ENCODE peak calls at places on chromosomes 5 and 9, in eight cellular contexts. One of them, this sample, is unnamed.

GRCh38 chr5:84383816-84384603 is 670 bp downstream of the EDIL3 start:
- DNase-seq in cardiac fibroblast: peak
- DNase-seq in AG10803: peak
- DNase-seq in B cell: no peak
- DNase-seq in nephron progenitor cell: peak
- DNase-seq in GM13977: no peak
- DNase-seq in Panc1: no peak
- DNase-seq in fibroblast of the aortic adventitia: peak
- DNase-seq in this sample: peak

GRCh38 chr5:34817558-34818351 is 21.2 kb upstream of the TTC23L start:
- DNase-seq in AG10803: peak
- DNase-seq in GM13977: no peak
- DNase-seq in nephron progenitor cell: no peak
- DNase-seq in Panc1: no peak
- DNase-seq in cardiac fibroblast: no peak
- DNase-seq in B cell: no peak
- DNase-seq in fibroblast of the aortic adventitia: peak
- DNase-seq in this sample: no peak

GRCh38 chr9:86064220-86064619 is 35.1 kb downstream of the GOLM1 start:
- DNase-seq in B cell: no peak
- DNase-seq in cardiac fibroblast: no peak
- DNase-seq in nephron progenitor cell: no peak
- DNase-seq in GM13977: no peak
- DNase-seq in fibroblast of the aortic adventitia: no peak
- DNase-seq in AG10803: no peak
- DNase-seq in Panc1: no peak
- DNase-seq in this sample: no peak

GRCh38 chr5:180109920-180110319 is 38.4 kb upstream of the RNF130 start:
- DNase-seq in B cell: no peak
- DNase-seq in GM13977: no peak
- DNase-seq in cardiac fibroblast: no peak
- DNase-seq in fibroblast of the aortic adventitia: no peak
- DNase-seq in nephron progenitor cell: no peak
- DNase-seq in AG10803: no peak
- DNase-seq in Panc1: no peak
- DNase-seq in this sample: no peak

GRCh38 chr5:86565197-86565789 is 52.4 kb upstream of the COX7C start:
- DNase-seq in cardiac fibroblast: no peak
- DNase-seq in fibroblast of the aortic adventitia: no peak
- DNase-seq in B cell: no peak
- DNase-seq in GM13977: no peak
- DNase-seq in AG10803: no peak
- DNase-seq in nephron progenitor cell: no peak
- DNase-seq in Panc1: no peak
- DNase-seq in this sample: peak

GRCh38 chr9:135294826-135295225 is 184.8 kb upstream of the PPP1R26 start:
- DNase-seq in GM13977: no peak
- DNase-seq in cardiac fibroblast: no peak
- DNase-seq in AG10803: no peak
- DNase-seq in Panc1: no peak
- DNase-seq in nephron progenitor cell: no peak
- DNase-seq in fibroblast of the aortic adventitia: no peak
- DNase-seq in B cell: no peak
- DNase-seq in this sample: no peak

GRCh38 chr9:16133556-16134227 is 580.8 kb downstream of the CCDC171 start:
- DNase-seq in AG10803: peak
- DNase-seq in GM13977: peak
- DNase-seq in cardiac fibroblast: peak
- DNase-seq in Panc1: no peak
- DNase-seq in nephron progenitor cell: peak
- DNase-seq in B cell: no peak
- DNase-seq in fibroblast of the aortic adventitia: peak
- DNase-seq in this sample: peak

GRCh38 chr9:93673271-93673843 is 97.0 kb downstream of the PHF2 start:
- DNase-seq in Panc1: no peak
- DNase-seq in AG10803: peak
- DNase-seq in B cell: no peak
- DNase-seq in fibroblast of the aortic adventitia: peak
- DNase-seq in cardiac fibroblast: no peak
- DNase-seq in GM13977: no peak
- DNase-seq in nephron progenitor cell: no peak
- DNase-seq in this sample: no peak

GRCh38 chr9:81374881-81375280 is 314.5 kb downstream of the TLE1 start:
- DNase-seq in AG10803: no peak
- DNase-seq in Panc1: no peak
- DNase-seq in B cell: no peak
- DNase-seq in nephron progenitor cell: no peak
- DNase-seq in GM13977: no peak
- DNase-seq in cardiac fibroblast: peak
- DNase-seq in fibroblast of the aortic adventitia: no peak
- DNase-seq in this sample: no peak

GRCh38 chr9:23522952-23523351 is 303.1 kb downstream of the ELAVL2 start:
- DNase-seq in nephron progenitor cell: no peak
- DNase-seq in GM13977: no peak
- DNase-seq in fibroblast of the aortic adventitia: no peak
- DNase-seq in cardiac fibroblast: no peak
- DNase-seq in B cell: no peak
- DNase-seq in AG10803: no peak
- DNase-seq in Panc1: no peak
- DNase-seq in this sample: no peak

GRCh38 chr5:157857821-157858526 is 971 bp downstream of the CLINT1 start:
- DNase-seq in nephron progenitor cell: no peak
- DNase-seq in AG10803: peak
- DNase-seq in Panc1: no peak
- DNase-seq in fibroblast of the aortic adventitia: peak
- DNase-seq in GM13977: no peak
- DNase-seq in cardiac fibroblast: peak
- DNase-seq in B cell: peak
- DNase-seq in this sample: peak

GRCh38 chr5:141508808-141509611 is 20.1 kb downstream of the PCDHGC5 start:
- DNase-seq in Panc1: no peak
- DNase-seq in GM13977: peak
- DNase-seq in cardiac fibroblast: peak
- DNase-seq in AG10803: peak
- DNase-seq in B cell: peak
- DNase-seq in fibroblast of the aortic adventitia: peak
- DNase-seq in nephron progenitor cell: peak
- DNase-seq in this sample: peak

GRCh38 chr9:90005388-90005787 is 400.6 kb downstream of the GADD45G start:
- DNase-seq in fibroblast of the aortic adventitia: no peak
- DNase-seq in GM13977: no peak
- DNase-seq in cardiac fibroblast: no peak
- DNase-seq in B cell: no peak
- DNase-seq in AG10803: no peak
- DNase-seq in Panc1: no peak
- DNase-seq in nephron progenitor cell: no peak
- DNase-seq in this sample: no peak

GRCh38 chr5:41465493-41466171 is 44.8 kb downstream of the PLCXD3 start:
- DNase-seq in cardiac fibroblast: peak
- DNase-seq in nephron progenitor cell: no peak
- DNase-seq in B cell: no peak
- DNase-seq in Panc1: no peak
- DNase-seq in GM13977: no peak
- DNase-seq in AG10803: no peak
- DNase-seq in fibroblast of the aortic adventitia: peak
- DNase-seq in this sample: no peak

GRCh38 chr5:90528704-90529233 is 615 bp downstream of the LYSMD3 start:
- DNase-seq in GM13977: peak
- DNase-seq in nephron progenitor cell: no peak
- DNase-seq in B cell: no peak
- DNase-seq in Panc1: no peak
- DNase-seq in cardiac fibroblast: peak
- DNase-seq in AG10803: peak
- DNase-seq in fibroblast of the aortic adventitia: peak
- DNase-seq in this sample: peak

GRCh38 chr9:90552317-90552716 is 90.3 kb downstream of the DIRAS2 start:
- DNase-seq in GM13977: peak
- DNase-seq in cardiac fibroblast: no peak
- DNase-seq in AG10803: no peak
- DNase-seq in fibroblast of the aortic adventitia: no peak
- DNase-seq in nephron progenitor cell: no peak
- DNase-seq in Panc1: no peak
- DNase-seq in B cell: no peak
- DNase-seq in this sample: no peak

GRCh38 chr5:173614591-173614990 is 1.9 kb downstream of the BOD1 start:
- DNase-seq in Panc1: no peak
- DNase-seq in cardiac fibroblast: no peak
- DNase-seq in AG10803: no peak
- DNase-seq in fibroblast of the aortic adventitia: no peak
- DNase-seq in GM13977: no peak
- DNase-seq in B cell: no peak
- DNase-seq in nephron progenitor cell: no peak
- DNase-seq in this sample: no peak

GRCh38 chr5:113017891-113018635 is 41.5 kb downstream of the DCP2 start:
- DNase-seq in cardiac fibroblast: peak
- DNase-seq in GM13977: no peak
- DNase-seq in fibroblast of the aortic adventitia: no peak
- DNase-seq in Panc1: no peak
- DNase-seq in AG10803: no peak
- DNase-seq in nephron progenitor cell: no peak
- DNase-seq in B cell: no peak
- DNase-seq in this sample: no peak

GRCh38 chr5:133222979-133223378 is 171.2 kb downstream of the HSPA4 start:
- DNase-seq in cardiac fibroblast: no peak
- DNase-seq in Panc1: no peak
- DNase-seq in fibroblast of the aortic adventitia: no peak
- DNase-seq in B cell: no peak
- DNase-seq in nephron progenitor cell: peak
- DNase-seq in GM13977: no peak
- DNase-seq in AG10803: no peak
- DNase-seq in this sample: no peak

GRCh38 chr5:96930058-96930457 is 5.8 kb upstream of the LNPEP start:
- DNase-seq in GM13977: no peak
- DNase-seq in nephron progenitor cell: no peak
- DNase-seq in B cell: no peak
- DNase-seq in AG10803: no peak
- DNase-seq in cardiac fibroblast: no peak
- DNase-seq in Panc1: no peak
- DNase-seq in fibroblast of the aortic adventitia: no peak
- DNase-seq in this sample: no peak

DNA sequence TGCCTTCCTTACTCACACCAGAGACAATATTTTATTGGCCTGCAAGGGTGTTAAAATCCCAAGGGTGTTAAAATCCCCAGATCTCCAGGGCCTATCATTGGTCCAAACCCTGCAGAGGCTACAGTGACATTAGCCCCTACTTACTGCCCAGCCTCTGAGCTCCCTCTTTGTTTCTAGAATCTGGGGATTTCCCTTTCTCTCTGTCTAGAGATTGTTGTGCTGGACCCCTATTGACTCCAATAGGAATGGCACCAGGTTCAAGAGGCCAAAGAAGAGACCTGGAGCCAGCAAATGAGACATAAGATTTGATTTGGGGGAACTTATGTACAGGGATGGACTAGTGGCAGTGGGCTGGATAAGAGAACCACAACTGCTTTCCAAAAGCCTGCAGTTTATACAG is 53.3 kb upstream of the ZBED3 start:
- DNase-seq in AG10803: no peak
- DNase-seq in cardiac fibroblast: no peak
- DNase-seq in GM13977: no peak
- DNase-seq in fibroblast of the aortic adventitia: no peak
- DNase-seq in Panc1: no peak
- DNase-seq in nephron progenitor cell: no peak
- DNase-seq in B cell: no peak
- DNase-seq in this sample: no peak
- TF ChIP-seq CTCF in AG10803: no peak
- TF ChIP-seq CTCF in cardiac fibroblast: no peak
- TF ChIP-seq CTCF in GM13977: no peak
- TF ChIP-seq CTCF in fibroblast of the aortic adventitia: no peak
- TF ChIP-seq CTCF in Panc1: no peak
- TF ChIP-seq CTCF in nephron progenitor cell: no peak
- TF ChIP-seq CTCF in B cell: no peak
- TF ChIP-seq CTCF in this sample: no peak

GRCh38 chr5:11372191-11372590 is 532.1 kb downstream of the CTNND2 start:
- DNase-seq in B cell: no peak
- DNase-seq in AG10803: no peak
- DNase-seq in fibroblast of the aortic adventitia: no peak
- DNase-seq in GM13977: no peak
- DNase-seq in Panc1: no peak
- DNase-seq in nephron progenitor cell: no peak
- DNase-seq in cardiac fibroblast: no peak
- DNase-seq in this sample: no peak
- TF ChIP-seq CTCF in B cell: no peak
- TF ChIP-seq CTCF in AG10803: no peak
- TF ChIP-seq CTCF in fibroblast of the aortic adventitia: no peak
- TF ChIP-seq CTCF in GM13977: no peak
- TF ChIP-seq CTCF in Panc1: no peak
- TF ChIP-seq CTCF in nephron progenitor cell: no peak
- TF ChIP-seq CTCF in cardiac fibroblast: no peak
- TF ChIP-seq CTCF in this sample: no peak

DNA sequence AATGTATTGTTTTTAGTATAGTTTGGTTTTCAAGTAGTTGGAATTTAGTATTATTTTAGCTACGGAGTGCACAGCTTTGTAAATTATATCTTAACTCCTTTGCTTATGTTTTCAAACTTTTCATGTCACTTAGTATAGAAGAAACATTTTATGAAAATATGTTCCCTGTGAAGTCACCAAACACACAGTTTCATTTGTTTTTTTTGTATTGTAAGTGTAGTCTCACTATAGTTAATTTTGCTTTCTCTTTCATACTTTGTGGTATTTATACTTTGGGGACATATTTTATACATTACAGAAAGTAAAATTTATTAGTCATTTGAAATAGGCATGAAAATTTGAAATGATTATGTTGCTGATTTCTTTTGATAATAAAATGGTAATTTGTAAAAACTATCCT is 5.0 kb downstream of the CHSY3 start:
- DNase-seq in B cell: no peak
- DNase-seq in AG10803: no peak
- DNase-seq in fibroblast of the aortic adventitia: no peak
- DNase-seq in Panc1: no peak
- DNase-seq in nephron progenitor cell: no peak
- DNase-seq in GM13977: no peak
- DNase-seq in cardiac fibroblast: no peak
- DNase-seq in this sample: no peak
- TF ChIP-seq CTCF in B cell: no peak
- TF ChIP-seq CTCF in AG10803: no peak
- TF ChIP-seq CTCF in fibroblast of the aortic adventitia: no peak
- TF ChIP-seq CTCF in Panc1: no peak
- TF ChIP-seq CTCF in nephron progenitor cell: no peak
- TF ChIP-seq CTCF in GM13977: no peak
- TF ChIP-seq CTCF in cardiac fibroblast: no peak
- TF ChIP-seq CTCF in this sample: no peak

DNA sequence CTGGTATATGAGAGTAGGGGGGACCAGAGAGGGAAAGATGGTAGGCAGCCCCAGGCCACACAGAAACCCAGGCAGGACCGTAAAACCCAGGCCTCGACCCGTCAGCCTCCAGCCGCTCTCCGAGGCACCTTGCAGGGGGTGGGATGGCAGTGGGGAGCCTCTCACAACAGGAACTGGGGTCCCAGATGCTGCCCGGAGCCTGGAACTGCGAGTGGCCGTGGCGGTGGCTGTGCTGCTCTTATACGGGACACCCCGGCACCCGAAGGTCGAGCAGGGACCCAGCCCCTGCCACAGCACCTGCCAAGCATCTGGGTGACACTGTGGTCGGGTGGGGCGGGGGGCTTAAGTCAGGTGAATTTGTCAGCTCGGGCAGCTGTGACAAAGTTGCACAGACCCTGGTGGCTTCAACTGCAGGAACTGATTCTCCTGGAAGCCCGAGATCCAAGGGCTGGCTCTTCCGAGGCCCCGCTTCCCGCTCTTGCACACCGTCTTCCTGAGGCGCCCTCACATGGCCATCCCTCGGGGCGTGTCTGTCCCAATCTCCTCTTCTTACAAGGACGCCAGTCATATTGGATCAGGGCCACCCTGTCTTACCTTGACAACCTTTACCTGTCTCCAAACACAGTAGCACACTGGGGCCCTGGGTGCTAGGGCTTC is 47.6 kb upstream of the EGFL7 start:
- DNase-seq in cardiac fibroblast: no peak
- DNase-seq in B cell: no peak
- DNase-seq in AG10803: no peak
- DNase-seq in GM13977: no peak
- DNase-seq in nephron progenitor cell: no peak
- DNase-seq in Panc1: no peak
- DNase-seq in fibroblast of the aortic adventitia: no peak
- DNase-seq in this sample: no peak
- TF ChIP-seq CTCF in cardiac fibroblast: no peak
- TF ChIP-seq CTCF in B cell: no peak
- TF ChIP-seq CTCF in AG10803: no peak
- TF ChIP-seq CTCF in GM13977: no peak
- TF ChIP-seq CTCF in nephron progenitor cell: no peak
- TF ChIP-seq CTCF in Panc1: no peak
- TF ChIP-seq CTCF in fibroblast of the aortic adventitia: no peak
- TF ChIP-seq CTCF in this sample: no peak

This sample was measured in NB4.